ENCODE peak calls at places on chromosome 20, in ten cellular contexts. L is breast epithelium, E is right lobe of liver, C is GM06990, S is lung, X is stomach, Y is left lung, B is lower lobe of right lung, U is right atrium auricular region, N is K562. F is an unnamed sample.
A peak's percentile ranks its signal among the peaks of the same experiment; 100 is the strongest.

GRCh38 chr20:33709398-33709797 is 10.7 kb downstream of the PXMP4 start:
- DNase-seq in L (no peak), E (no peak), C (no peak), S (no peak), X (no peak), Y (no peak), B (no peak), U (no peak), N (peak; percentile 89), F (no peak)

GRCh38 chr20:51440589-51440988 is 101.9 kb downstream of the NFATC2 start:
- DNase-seq in L (no peak), E (no peak), C (peak; percentile 55), S (no peak), X (no peak), Y (no peak), B (no peak), U (no peak), N (no peak), F (peak; percentile 76)

GRCh38 chr20:38723982-38724602 is at the start of gene SLC32A1:
- DNase-seq in L (no peak), E (no peak), C (no peak), S (no peak), X (no peak), Y (no peak), B (no peak), U (no peak), N (no peak), F (no peak)

GRCh38 chr20:6599876-6600275 is 167.6 kb upstream of the BMP2 start:
- DNase-seq in L (no peak), E (no peak), C (no peak), S (no peak), X (no peak), Y (no peak), B (no peak), U (no peak), N (no peak), F (no peak)

GRCh38 chr20:20150241-20150640 is 97.9 kb downstream of the CFAP61 start:
- DNase-seq in L (no peak), E (no peak), C (no peak), S (no peak), X (no peak), Y (no peak), B (no peak), U (no peak), N (no peak), F (no peak)

GRCh38 chr20:62717933-62718332 is 9.3 kb downstream of the NTSR1 start:
- DNase-seq in L (no peak), E (no peak), C (no peak), S (no peak), X (no peak), Y (no peak), B (no peak), U (no peak), N (no peak), F (no peak)

GRCh38 chr20:32244150-32244823 is 33.2 kb upstream of the KIF3B start:
- DNase-seq in L (no peak), E (no peak), C (no peak), S (no peak), X (no peak), Y (no peak), B (no peak), U (no peak), N (no peak), F (peak; percentile 19)

GRCh38 chr20:62405108-62405980 is 1.7 kb downstream of the CABLES2 start:
- DNase-seq in L (no peak), E (no peak), C (no peak), S (peak; percentile 49), X (peak; percentile 54), Y (no peak), B (no peak), U (peak; percentile 71), N (peak; percentile 64), F (no peak)

GRCh38 chr20:62914970-62915457 is 11.3 kb downstream of the DIDO1 start:
- DNase-seq in L (no peak), E (no peak), C (no peak), S (no peak), X (no peak), Y (no peak), B (peak; percentile 36), U (no peak), N (peak; percentile 48), F (no peak)

GRCh38 chr20:24138951-24139350 is 150.4 kb upstream of the GGTLC1 start:
- DNase-seq in L (no peak), E (no peak), C (no peak), S (no peak), X (no peak), Y (no peak), B (no peak), U (no peak), N (no peak), F (no peak)

GRCh38 chr20:4571759-4572531 is 149.8 kb upstream of the PRND start:
- DNase-seq in L (no peak), E (no peak), C (no peak), S (no peak), X (no peak), Y (no peak), B (no peak), U (no peak), N (no peak), F (no peak)

GRCh38 chr20:24683676-24684075 is 214.2 kb downstream of the SYNDIG1 start:
- DNase-seq in L (no peak), E (no peak), C (no peak), S (no peak), X (no peak), Y (peak; percentile 15), B (no peak), U (no peak), N (no peak), F (peak; percentile 10)

GRCh38 chr20:63744574-63745423 is 5.2 kb downstream of the SLC2A4RG start:
- DNase-seq in L (no peak), E (no peak), C (no peak), S (no peak), X (no peak), Y (no peak), B (no peak), U (no peak), N (no peak), F (peak; percentile 75)

GRCh38 chr20:11992426-11992825 is 74.7 kb downstream of the BTBD3 start:
- DNase-seq in L (no peak), E (no peak), C (no peak), S (no peak), X (no peak), Y (no peak), B (no peak), U (no peak), N (no peak), F (no peak)

GRCh38 chr20:49999329-49999728 is 16.5 kb downstream of the SNAI1 start:
- DNase-seq in L (no peak), E (no peak), C (peak; percentile 50), S (no peak), X (no peak), Y (no peak), B (no peak), U (no peak), N (no peak), F (no peak)

GRCh38 chr20:47224300-47224791 is 132.2 kb downstream of the ZMYND8 start:
- DNase-seq in L (no peak), E (peak; percentile 52), C (no peak), S (no peak), X (no peak), Y (no peak), B (no peak), U (no peak), N (no peak), F (no peak)
- H3K36me3 ChIP-seq in L (peaks cover under 1% of the 10 kb centered on the region), E (no peaks in the 10 kb centered on the region), C (peaks cover 35% of the 10 kb centered on the region), S (peaks cover 46% of the 10 kb centered on the region), X (peaks cover 74% of the 10 kb centered on the region), Y (no peaks in the 10 kb centered on the region), B (peaks cover 97% of the 10 kb centered on the region), U (peaks cover 75% of the 10 kb centered on the region), N (peaks cover 98% of the 10 kb centered on the region), F (peaks cover 100% of the 10 kb centered on the region)

DNA sequence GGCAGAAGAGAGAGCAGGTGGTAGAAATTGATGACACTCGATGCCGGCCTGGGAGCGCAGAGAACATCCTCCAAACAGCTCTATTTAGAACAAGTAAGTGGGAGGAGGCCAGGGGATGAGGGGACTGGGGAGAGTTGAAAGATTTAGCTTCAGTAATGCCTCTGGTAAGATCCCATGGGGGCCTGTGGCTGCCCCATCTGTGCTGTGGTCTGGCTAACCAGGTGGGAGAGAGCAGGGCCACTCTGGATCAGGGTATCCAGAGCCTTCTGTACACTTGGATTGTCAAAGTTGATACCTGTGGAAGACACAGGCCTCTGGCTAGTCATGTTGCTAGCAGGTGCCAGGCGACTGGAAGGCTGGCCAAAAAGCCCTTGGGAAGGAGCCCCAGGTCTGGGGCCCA is 27.6 kb downstream of the NCOA5 start:
- DNase-seq in L (no peak), E (no peak), C (no peak), S (peak; percentile 26), X (no peak), Y (no peak), B (no peak), U (no peak), N (no peak), F (no peak)
- H3K36me3 ChIP-seq in L (peaks cover 37% of the 10 kb centered on the region), E (peaks cover 16% of the 10 kb centered on the region), C (peaks cover 44% of the 10 kb centered on the region), S (peaks cover 62% of the 10 kb centered on the region), X (peaks cover 59% of the 10 kb centered on the region), Y (peaks cover 3% of the 10 kb centered on the region), B (peaks cover 72% of the 10 kb centered on the region), U (peaks cover 70% of the 10 kb centered on the region), N (peaks cover 66% of the 10 kb centered on the region), F (peaks cover 72% of the 10 kb centered on the region)

GRCh38 chr20:45338121-45339030 is 9.8 kb downstream of the SDC4 start:
- DNase-seq in L (no peak), E (no peak), C (no peak), S (no peak), X (no peak), Y (no peak), B (no peak), U (no peak), N (no peak), F (no peak)

GRCh38 chr20:45337367-45338120 is 10.7 kb downstream of the SDC4 start:
- DNase-seq in L (peak; percentile 91), E (peak; percentile 60), C (no peak), S (peak; percentile 69), X (peak; percentile 56), Y (peak; percentile 74), B (peak; percentile 71), U (no peak), N (peak; percentile 87), F (no peak)

GRCh38 chr20:45339799-45340198 is 8.4 kb downstream of the SDC4 start:
- DNase-seq in L (no peak), E (peak; percentile 67), C (no peak), S (no peak), X (no peak), Y (no peak), B (no peak), U (no peak), N (no peak), F (no peak)

GRCh38 chr20:45339084-45339483 is 9.1 kb downstream of the SDC4 start:
- DNase-seq in L (no peak), E (no peak), C (no peak), S (no peak), X (peak; percentile 61), Y (no peak), B (no peak), U (no peak), N (peak; percentile 68), F (no peak)

GRCh38 chr20:45336530-45337366 is 11.5 kb downstream of the SDC4 start:
- DNase-seq in L (peak; percentile 81), E (peak; percentile 82), C (no peak), S (no peak), X (peak; percentile 58), Y (no peak), B (no peak), U (peak; percentile 76), N (no peak), F (no peak)
- H3K36me3 ChIP-seq in L (no peaks in the 10 kb centered on the region), E (no peaks in the 10 kb centered on the region), C (no peaks in the 10 kb centered on the region), S (peaks cover 19% of the 10 kb centered on the region), X (peaks cover 27% of the 10 kb centered on the region), Y (no peaks in the 10 kb centered on the region), B (peaks cover 67% of the 10 kb centered on the region), U (peaks cover 60% of the 10 kb centered on the region), N (peaks cover 13% of the 10 kb centered on the region), F (no peaks in the 10 kb centered on the region)

GRCh38 chr20:41407617-41408016 is 41.0 kb upstream of the EMILIN3 start:
- DNase-seq in L (no peak), E (no peak), C (no peak), S (no peak), X (no peak), Y (no peak), B (no peak), U (no peak), N (peak; percentile 53), F (no peak)
- H3K36me3 ChIP-seq in L (peaks cover 14% of the 10 kb centered on the region), E (no peaks in the 10 kb centered on the region), C (peaks cover 38% of the 10 kb centered on the region), S (peaks cover 16% of the 10 kb centered on the region), X (peaks cover 43% of the 10 kb centered on the region), Y (no peaks in the 10 kb centered on the region), B (peaks cover 94% of the 10 kb centered on the region), U (peaks cover 74% of the 10 kb centered on the region), N (peaks cover 68% of the 10 kb centered on the region), F (peaks cover 97% of the 10 kb centered on the region)

F was measured in spleen.